ENCODE peak calls at places on chromosome 7, in four cellular contexts. Y is GM12878, D is HepG2, S is H1. X is an unnamed sample.

GRCh38 chr7:77425151-77426051 is 9.3 kb upstream of the GSAP start:
- DNase-seq in S (no peak), Y (no peak), D (peak; percentile 68), X (peak; percentile 43)

GRCh38 chr7:158581440-158582088 is 6.1 kb downstream of the PTPRN2 start:
- DNase-seq in Y (no peak), S (no peak), D (peak; percentile 80), X (no peak)

GRCh38 chr7:93016681-93017349 is 101.0 kb downstream of the SAMD9 start:
- DNase-seq in S (no peak), D (no peak), Y (no peak), X (no peak)

GRCh38 chr7:105723582-105723981 is 142.3 kb upstream of the EFCAB10 start:
- DNase-seq in S (no peak), D (no peak), Y (no peak), X (no peak)

GRCh38 chr7:129764685-129765084 is 153.2 kb downstream of the NRF1 start:
- DNase-seq in D (no peak), S (no peak), Y (no peak), X (no peak)

GRCh38 chr7:39085590-39086049 is 107.9 kb downstream of the POU6F2 start:
- DNase-seq in D (no peak), Y (no peak), S (no peak), X (no peak)

GRCh38 chr7:44881610-44882009 is 3.7 kb downstream of the PURB start:
- DNase-seq in S (no peak), Y (no peak), D (no peak), X (no peak)

GRCh38 chr7:16585540-16585939 is 58.9 kb downstream of the LRRC72 start:
- DNase-seq in S (no peak), Y (no peak), D (no peak), X (no peak)

GRCh38 chr7:36777855-36778254 is 53.6 kb upstream of the AOAH start:
- DNase-seq in D (no peak), Y (no peak), S (no peak), X (no peak)

GRCh38 chr7:36190447-36191291 is 37.6 kb downstream of the EEPD1 start:
- DNase-seq in S (no peak), D (no peak), Y (no peak), X (no peak)

GRCh38 chr7:7795736-7796135 is 77.3 kb upstream of the RPA3 start:
- DNase-seq in S (no peak), D (peak; percentile 9), Y (no peak), X (no peak)

GRCh38 chr7:93860261-93860660 is 30.3 kb downstream of the TFPI2 start:
- DNase-seq in D (no peak), S (no peak), Y (no peak), X (no peak)

GRCh38 chr7:18803880-18804279 is 308.3 kb downstream of the HDAC9 start:
- DNase-seq in D (no peak), Y (no peak), S (no peak), X (peak; percentile 48)

GRCh38 chr7:90624128-90624980 is 28.2 kb downstream of the CDK14 start:
- DNase-seq in Y (no peak), D (no peak), S (no peak), X (no peak)

GRCh38 chr7:30491417-30491816 is 12.8 kb upstream of the NOD1 start:
- DNase-seq in D (no peak), Y (no peak), S (no peak), X (no peak)

GRCh38 chr7:151125459-151125834 is 39.2 kb downstream of the AGAP3 start:
- DNase-seq in D (no peak), S (no peak), Y (no peak), X (no peak)

GRCh38 chr7:152674860-152675760 is 831 bp downstream of the XRCC2 start:
- DNase-seq in D (peak; percentile 47), S (no peak), Y (no peak), X (peak; percentile 78)

GRCh38 chr7:30548762-30549344 is 44.2 kb upstream of the GGCT start:
- DNase-seq in S (peak; percentile 66), D (peak; percentile 78), Y (no peak), X (peak; percentile 77)

GRCh38 chr7:94656925-94657731 is 1.2 kb upstream of the SGCE start:
- DNase-seq in Y (no peak), D (no peak), S (peak; percentile 51), X (no peak)

GRCh38 chr7:91263359-91264082 is 712 bp upstream of the FZD1 start:
- DNase-seq in D (no peak), S (peak; percentile 50), Y (no peak), X (peak; percentile 72)

GRCh38 chr7:121205777-121206176 is 123.0 kb upstream of the WNT16 start:
- DNase-seq in Y (no peak), D (no peak), S (no peak), X (no peak)

GRCh38 chr7:155343661-155344121 is 46.0 kb downstream of the INSIG1 start:
- DNase-seq in Y (no peak), D (no peak), S (no peak), X (no peak)

GRCh38 chr7:25967278-25968204 is 184.5 kb upstream of the NFE2L3 start:
- DNase-seq in S (no peak), Y (peak; percentile 64), D (no peak), X (no peak)

GRCh38 chr7:158284121-158284520 is 303.5 kb downstream of the PTPRN2 start:
- DNase-seq in D (no peak), S (peak; percentile 17), Y (no peak), X (no peak)

GRCh38 chr7:44724276-44724675 is 24.4 kb upstream of the ZMIZ2 start:
- DNase-seq in D (no peak), S (no peak), Y (no peak), X (no peak)

GRCh38 chr7:54880326-54880989 is 121.4 kb upstream of the SEC61G start:
- DNase-seq in D (peak; percentile 49), Y (no peak), S (no peak), X (no peak)

GRCh38 chr7:82985144-82985802 is 177.4 kb downstream of the PCLO start:
- DNase-seq in Y (no peak), S (no peak), D (no peak), X (peak; percentile 8)

GRCh38 chr7:6252310-6252709 is 20.1 kb downstream of the CYTH3 start:
- DNase-seq in Y (no peak), S (no peak), D (no peak), X (no peak)

GRCh38 chr7:2956526-2957368 is 86.9 kb downstream of the CARD11 start:
- DNase-seq in D (no peak), S (no peak), Y (no peak), X (peak; percentile 65)

GRCh38 chr7:139118234-139118802 is 8.8 kb upstream of the ZC3HAV1 start:
- DNase-seq in S (no peak), D (peak; percentile 47), Y (peak; percentile 80), X (no peak)

GRCh38 chr7:157132796-157133195 is 5.9 kb upstream of the UBE3C start:
- DNase-seq in Y (no peak), S (no peak), D (no peak), X (no peak)

GRCh38 chr7:50941525-50941924 is 158.8 kb upstream of the GRB10 start:
- DNase-seq in S (no peak), D (no peak), Y (no peak), X (no peak)

GRCh38 chr7:35370694-35371093 is 116.8 kb upstream of the TBX20 start:
- DNase-seq in D (no peak), S (no peak), Y (no peak), X (peak; percentile 84)

GRCh38 chr7:18429547-18429946 is 66.0 kb upstream of the HDAC9 start:
- DNase-seq in Y (no peak), S (no peak), D (no peak), X (no peak)

GRCh38 chr7:104978460-104978859 is 35.5 kb upstream of the KMT2E start:
- DNase-seq in S (no peak), Y (no peak), D (no peak), X (no peak)

GRCh38 chr7:145812218-145812617 is 304.4 kb upstream of the CNTNAP2 start:
- DNase-seq in Y (no peak), S (no peak), D (no peak), X (no peak)

GRCh38 chr7:157347217-157347904 is 10.6 kb downstream of the DNAJB6 start:
- DNase-seq in Y (no peak), S (no peak), D (no peak), X (no peak)

GRCh38 chr7:135245826-135246825 is 12.5 kb downstream of the STRA8 start:
- DNase-seq in Y (no peak), D (no peak), S (peak; percentile 41), X (peak; percentile 24)

GRCh38 chr7:15367897-15368296 is 193.9 kb downstream of the AGMO start:
- DNase-seq in D (no peak), Y (no peak), S (no peak), X (no peak)

GRCh38 chr7:147376152-147376551 is 1214.4 kb upstream of the C7orf33 start:
- DNase-seq in Y (no peak), S (no peak), D (no peak), X (no peak)
- TF ChIP-seq TCF12 in Y (no peak), S (no peak), D (no peak), X (no peak)

DNA sequence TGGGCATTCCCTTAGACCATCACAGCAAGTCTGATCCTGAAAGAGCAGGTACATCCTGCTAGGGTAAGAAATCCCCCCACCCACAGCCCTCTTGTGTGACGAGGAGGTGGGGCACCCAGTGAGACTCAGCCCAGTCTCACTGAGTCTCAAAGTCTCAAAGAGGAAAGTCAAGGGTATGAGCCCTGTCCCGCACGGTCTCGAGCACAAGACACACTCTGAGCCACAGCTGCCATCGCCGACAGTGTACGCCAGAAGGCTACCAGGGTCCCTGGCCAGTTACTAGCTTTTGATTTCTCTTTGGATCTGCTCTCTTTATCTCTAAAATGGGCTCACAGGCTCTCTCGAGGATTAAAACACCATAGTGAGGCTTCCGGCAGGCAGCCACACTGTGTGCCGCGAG is 190.2 kb downstream of the TNS3 start:
- DNase-seq in S (no peak), D (no peak), Y (no peak), X (no peak)
- TF ChIP-seq TCF12 in S (no peak), D (no peak), Y (no peak), X (no peak)

DNA sequence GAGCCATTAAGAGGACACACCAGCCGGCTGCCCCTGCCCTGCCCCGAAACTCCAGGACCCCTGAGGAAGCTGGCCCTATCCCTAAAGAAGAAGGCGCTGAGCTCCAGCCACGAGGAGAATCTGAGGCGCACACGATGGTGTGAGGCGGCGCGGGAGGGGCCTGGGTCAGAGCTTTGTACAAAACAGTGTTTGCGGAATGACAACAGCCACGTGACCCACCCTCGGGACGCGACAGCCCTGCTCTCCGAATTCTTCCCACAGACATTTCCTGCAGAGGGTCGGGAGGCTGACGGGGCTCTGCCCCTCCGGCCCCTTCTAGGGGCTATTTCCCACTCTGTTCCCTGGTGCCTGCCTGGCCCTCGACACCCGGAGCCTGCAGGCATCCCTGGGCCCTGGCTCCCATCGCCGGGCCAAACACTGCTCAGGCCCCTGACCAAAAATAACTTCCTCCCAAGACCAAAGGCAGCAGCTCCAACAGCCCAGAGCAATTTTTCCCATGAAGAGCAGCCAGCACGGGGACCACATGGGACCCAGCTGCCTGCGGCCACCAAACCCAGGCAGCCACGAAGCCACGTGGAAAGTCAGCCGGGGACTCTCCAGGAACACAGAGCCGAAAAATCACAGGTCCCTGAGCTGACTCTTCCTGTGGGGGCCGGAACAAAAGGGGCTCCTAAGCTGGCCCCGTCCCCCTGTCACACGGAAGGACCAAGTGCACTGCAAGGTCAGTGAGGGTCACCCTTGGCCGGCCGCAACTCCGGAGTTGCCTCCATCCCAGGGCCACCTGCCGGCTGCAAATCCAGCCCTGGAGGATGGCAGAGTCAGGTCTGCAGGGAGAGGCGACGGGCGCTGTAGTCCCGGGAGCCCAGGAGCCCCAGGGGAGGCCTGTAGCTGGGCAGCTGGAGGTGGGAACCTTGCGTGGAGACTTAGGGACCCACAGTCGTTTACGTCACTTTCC is 42.1 kb downstream of the PAPOLB start:
- DNase-seq in S (no peak), D (no peak), Y (no peak), X (peak; percentile 41)
- TF ChIP-seq TCF12 in S (no peak), D (no peak), Y (no peak), X (no peak)

GRCh38 chr7:87886875-87887274 is 10.6 kb downstream of the DBF4 start:
- DNase-seq in D (peak; percentile 20), S (no peak), Y (no peak), X (peak; percentile 17)
- TF ChIP-seq TCF12 in D (no peak), S (no peak), Y (no peak), X (no peak)